ENCODE peak calls at places on chromosome 2, in nine cellular contexts. One of them, this sample, is unnamed.

GRCh38 chr2:207913772-207914358 is 111.5 kb downstream of the PLEKHM3 start:
- DNase-seq in stromal cell of bone marrow: no peak
- DNase-seq in astrocyte of the cerebellum: no peak
- DNase-seq in stimulated activated CD4-positive, alpha-beta T cell treated with anti-CD3 and anti-CD28 coated beads, Interleukin-4, amount 100 ng/mL, for 24 hours: no peak
- DNase-seq in NCI-H460: no peak
- DNase-seq in germinal center: no peak
- DNase-seq in spleen: no peak
- DNase-seq in AG09319: no peak
- DNase-seq in heart left ventricle: no peak
- DNase-seq in this sample: no peak

GRCh38 chr2:74856004-74856578 is 22.2 kb downstream of the HK2 start:
- DNase-seq in stromal cell of bone marrow: no peak
- DNase-seq in astrocyte of the cerebellum: no peak
- DNase-seq in stimulated activated CD4-positive, alpha-beta T cell treated with anti-CD3 and anti-CD28 coated beads, Interleukin-4, amount 100 ng/mL, for 24 hours: no peak
- DNase-seq in NCI-H460: no peak
- DNase-seq in germinal center: no peak
- DNase-seq in spleen: no peak
- DNase-seq in AG09319: no peak
- DNase-seq in heart left ventricle: no peak
- DNase-seq in this sample: no peak

GRCh38 chr2:217853301-217853881 is 149.4 kb downstream of the TNS1 start:
- DNase-seq in stromal cell of bone marrow: peak; percentile 67
- DNase-seq in astrocyte of the cerebellum: no peak
- DNase-seq in stimulated activated CD4-positive, alpha-beta T cell treated with anti-CD3 and anti-CD28 coated beads, Interleukin-4, amount 100 ng/mL, for 24 hours: no peak
- DNase-seq in NCI-H460: no peak
- DNase-seq in germinal center: no peak
- DNase-seq in spleen: peak; percentile 62
- DNase-seq in AG09319: peak; percentile 47
- DNase-seq in heart left ventricle: peak; percentile 72
- DNase-seq in this sample: no peak

GRCh38 chr2:43086451-43087221 is 139.8 kb downstream of the ZFP36L2 start:
- DNase-seq in stromal cell of bone marrow: peak; percentile 98
- DNase-seq in astrocyte of the cerebellum: peak; percentile 99
- DNase-seq in stimulated activated CD4-positive, alpha-beta T cell treated with anti-CD3 and anti-CD28 coated beads, Interleukin-4, amount 100 ng/mL, for 24 hours: no peak
- DNase-seq in NCI-H460: no peak
- DNase-seq in germinal center: no peak
- DNase-seq in spleen: no peak
- DNase-seq in AG09319: peak; percentile 95
- DNase-seq in heart left ventricle: peak; percentile 84
- DNase-seq in this sample: peak; percentile 81

GRCh38 chr2:175575346-175576258 is 394.1 kb upstream of the ATP5MC3 start:
- DNase-seq in stromal cell of bone marrow: no peak
- DNase-seq in astrocyte of the cerebellum: no peak
- DNase-seq in stimulated activated CD4-positive, alpha-beta T cell treated with anti-CD3 and anti-CD28 coated beads, Interleukin-4, amount 100 ng/mL, for 24 hours: no peak
- DNase-seq in NCI-H460: no peak
- DNase-seq in germinal center: no peak
- DNase-seq in spleen: no peak
- DNase-seq in AG09319: no peak
- DNase-seq in heart left ventricle: peak; percentile 40
- DNase-seq in this sample: no peak

GRCh38 chr2:228444156-228444555 is 262.7 kb upstream of the SPHKAP start:
- DNase-seq in stromal cell of bone marrow: no peak
- DNase-seq in astrocyte of the cerebellum: no peak
- DNase-seq in stimulated activated CD4-positive, alpha-beta T cell treated with anti-CD3 and anti-CD28 coated beads, Interleukin-4, amount 100 ng/mL, for 24 hours: no peak
- DNase-seq in NCI-H460: no peak
- DNase-seq in germinal center: no peak
- DNase-seq in spleen: no peak
- DNase-seq in AG09319: no peak
- DNase-seq in heart left ventricle: no peak
- DNase-seq in this sample: no peak

GRCh38 chr2:197675711-197676188 is 363 bp upstream of the RFTN2 start:
- DNase-seq in stromal cell of bone marrow: peak; percentile 63
- DNase-seq in astrocyte of the cerebellum: peak; percentile 47
- DNase-seq in stimulated activated CD4-positive, alpha-beta T cell treated with anti-CD3 and anti-CD28 coated beads, Interleukin-4, amount 100 ng/mL, for 24 hours: no peak
- DNase-seq in NCI-H460: no peak
- DNase-seq in germinal center: no peak
- DNase-seq in spleen: no peak
- DNase-seq in AG09319: no peak
- DNase-seq in heart left ventricle: peak; percentile 29
- DNase-seq in this sample: no peak

GRCh38 chr2:120715941-120716340 is 19.7 kb upstream of the GLI2 start:
- DNase-seq in stromal cell of bone marrow: no peak
- DNase-seq in astrocyte of the cerebellum: no peak
- DNase-seq in stimulated activated CD4-positive, alpha-beta T cell treated with anti-CD3 and anti-CD28 coated beads, Interleukin-4, amount 100 ng/mL, for 24 hours: no peak
- DNase-seq in NCI-H460: no peak
- DNase-seq in germinal center: no peak
- DNase-seq in spleen: peak; percentile 71
- DNase-seq in AG09319: no peak
- DNase-seq in heart left ventricle: no peak
- DNase-seq in this sample: peak; percentile 74

GRCh38 chr2:55147531-55147930 is 84.6 kb downstream of the CLHC1 start:
- DNase-seq in stromal cell of bone marrow: no peak
- DNase-seq in astrocyte of the cerebellum: no peak
- DNase-seq in stimulated activated CD4-positive, alpha-beta T cell treated with anti-CD3 and anti-CD28 coated beads, Interleukin-4, amount 100 ng/mL, for 24 hours: no peak
- DNase-seq in NCI-H460: no peak
- DNase-seq in germinal center: no peak
- DNase-seq in spleen: no peak
- DNase-seq in AG09319: no peak
- DNase-seq in heart left ventricle: no peak
- DNase-seq in this sample: no peak

GRCh38 chr2:241636182-241636982 is 576 bp downstream of the THAP4 start:
- DNase-seq in stromal cell of bone marrow: no peak
- DNase-seq in astrocyte of the cerebellum: no peak
- DNase-seq in stimulated activated CD4-positive, alpha-beta T cell treated with anti-CD3 and anti-CD28 coated beads, Interleukin-4, amount 100 ng/mL, for 24 hours: peak; percentile 16
- DNase-seq in NCI-H460: no peak
- DNase-seq in germinal center: peak; percentile 63
- DNase-seq in spleen: peak; percentile 90
- DNase-seq in AG09319: no peak
- DNase-seq in heart left ventricle: peak; percentile 48
- DNase-seq in this sample: no peak

GRCh38 chr2:11685906-11686470 is 16.0 kb upstream of the NTSR2 start:
- DNase-seq in stromal cell of bone marrow: no peak
- DNase-seq in astrocyte of the cerebellum: no peak
- DNase-seq in stimulated activated CD4-positive, alpha-beta T cell treated with anti-CD3 and anti-CD28 coated beads, Interleukin-4, amount 100 ng/mL, for 24 hours: no peak
- DNase-seq in NCI-H460: no peak
- DNase-seq in germinal center: no peak
- DNase-seq in spleen: peak; percentile 61
- DNase-seq in AG09319: no peak
- DNase-seq in heart left ventricle: no peak
- DNase-seq in this sample: no peak

GRCh38 chr2:51084750-51085149 is 52.8 kb upstream of the NRXN1 start:
- DNase-seq in stromal cell of bone marrow: no peak
- DNase-seq in astrocyte of the cerebellum: no peak
- DNase-seq in stimulated activated CD4-positive, alpha-beta T cell treated with anti-CD3 and anti-CD28 coated beads, Interleukin-4, amount 100 ng/mL, for 24 hours: no peak
- DNase-seq in NCI-H460: no peak
- DNase-seq in germinal center: no peak
- DNase-seq in spleen: no peak
- DNase-seq in AG09319: no peak
- DNase-seq in heart left ventricle: no peak
- DNase-seq in this sample: no peak

GRCh38 chr2:99880148-99880983 is 262.0 kb downstream of the AFF3 start:
- DNase-seq in stromal cell of bone marrow: peak; percentile 24
- DNase-seq in astrocyte of the cerebellum: no peak
- DNase-seq in stimulated activated CD4-positive, alpha-beta T cell treated with anti-CD3 and anti-CD28 coated beads, Interleukin-4, amount 100 ng/mL, for 24 hours: no peak
- DNase-seq in NCI-H460: peak; percentile 36
- DNase-seq in germinal center: no peak
- DNase-seq in spleen: no peak
- DNase-seq in AG09319: no peak
- DNase-seq in heart left ventricle: no peak
- DNase-seq in this sample: no peak

GRCh38 chr2:198321522-198322088 is 517.2 kb downstream of the PLCL1 start:
- DNase-seq in stromal cell of bone marrow: no peak
- DNase-seq in astrocyte of the cerebellum: no peak
- DNase-seq in stimulated activated CD4-positive, alpha-beta T cell treated with anti-CD3 and anti-CD28 coated beads, Interleukin-4, amount 100 ng/mL, for 24 hours: no peak
- DNase-seq in NCI-H460: peak; percentile 9
- DNase-seq in germinal center: no peak
- DNase-seq in spleen: no peak
- DNase-seq in AG09319: no peak
- DNase-seq in heart left ventricle: no peak
- DNase-seq in this sample: no peak

GRCh38 chr2:204203704-204204103 is 267.1 kb downstream of the ICOS start:
- DNase-seq in stromal cell of bone marrow: no peak
- DNase-seq in astrocyte of the cerebellum: no peak
- DNase-seq in stimulated activated CD4-positive, alpha-beta T cell treated with anti-CD3 and anti-CD28 coated beads, Interleukin-4, amount 100 ng/mL, for 24 hours: no peak
- DNase-seq in NCI-H460: no peak
- DNase-seq in germinal center: no peak
- DNase-seq in spleen: no peak
- DNase-seq in AG09319: no peak
- DNase-seq in heart left ventricle: no peak
- DNase-seq in this sample: no peak

GRCh38 chr2:217570394-217570793 is 432.4 kb downstream of the TNS1 start:
- DNase-seq in stromal cell of bone marrow: no peak
- DNase-seq in astrocyte of the cerebellum: no peak
- DNase-seq in stimulated activated CD4-positive, alpha-beta T cell treated with anti-CD3 and anti-CD28 coated beads, Interleukin-4, amount 100 ng/mL, for 24 hours: no peak
- DNase-seq in NCI-H460: no peak
- DNase-seq in germinal center: no peak
- DNase-seq in spleen: no peak
- DNase-seq in AG09319: no peak
- DNase-seq in heart left ventricle: no peak
- DNase-seq in this sample: no peak

GRCh38 chr2:213443952-213444351 is 159.7 kb downstream of the SPAG16 start:
- DNase-seq in stromal cell of bone marrow: no peak
- DNase-seq in astrocyte of the cerebellum: no peak
- DNase-seq in stimulated activated CD4-positive, alpha-beta T cell treated with anti-CD3 and anti-CD28 coated beads, Interleukin-4, amount 100 ng/mL, for 24 hours: no peak
- DNase-seq in NCI-H460: no peak
- DNase-seq in germinal center: no peak
- DNase-seq in spleen: no peak
- DNase-seq in AG09319: no peak
- DNase-seq in heart left ventricle: no peak
- DNase-seq in this sample: no peak

GRCh38 chr2:98936133-98936916 is at the start of gene CRACDL:
- DNase-seq in stromal cell of bone marrow: no peak
- DNase-seq in astrocyte of the cerebellum: no peak
- DNase-seq in stimulated activated CD4-positive, alpha-beta T cell treated with anti-CD3 and anti-CD28 coated beads, Interleukin-4, amount 100 ng/mL, for 24 hours: peak; percentile 34
- DNase-seq in NCI-H460: no peak
- DNase-seq in germinal center: no peak
- DNase-seq in spleen: no peak
- DNase-seq in AG09319: no peak
- DNase-seq in heart left ventricle: no peak
- DNase-seq in this sample: no peak

GRCh38 chr2:224357098-224357901 is 44.6 kb downstream of the FAM124B start:
- DNase-seq in stromal cell of bone marrow: no peak
- DNase-seq in astrocyte of the cerebellum: peak; percentile 39
- DNase-seq in stimulated activated CD4-positive, alpha-beta T cell treated with anti-CD3 and anti-CD28 coated beads, Interleukin-4, amount 100 ng/mL, for 24 hours: peak; percentile 68
- DNase-seq in NCI-H460: peak; percentile 63
- DNase-seq in germinal center: peak; percentile 78
- DNase-seq in spleen: no peak
- DNase-seq in AG09319: no peak
- DNase-seq in heart left ventricle: no peak
- DNase-seq in this sample: no peak

GRCh38 chr2:27170569-27171337 is 21.9 kb downstream of the TCF23 start:
- DNase-seq in stromal cell of bone marrow: no peak
- DNase-seq in astrocyte of the cerebellum: no peak
- DNase-seq in stimulated activated CD4-positive, alpha-beta T cell treated with anti-CD3 and anti-CD28 coated beads, Interleukin-4, amount 100 ng/mL, for 24 hours: no peak
- DNase-seq in NCI-H460: no peak
- DNase-seq in germinal center: no peak
- DNase-seq in spleen: no peak
- DNase-seq in AG09319: no peak
- DNase-seq in heart left ventricle: no peak
- DNase-seq in this sample: peak; percentile 26

GRCh38 chr2:65402780-65403528 is 29.4 kb downstream of the SPRED2 start:
- DNase-seq in stromal cell of bone marrow: peak; percentile 48
- DNase-seq in astrocyte of the cerebellum: no peak
- DNase-seq in stimulated activated CD4-positive, alpha-beta T cell treated with anti-CD3 and anti-CD28 coated beads, Interleukin-4, amount 100 ng/mL, for 24 hours: no peak
- DNase-seq in NCI-H460: no peak
- DNase-seq in germinal center: no peak
- DNase-seq in spleen: no peak
- DNase-seq in AG09319: peak; percentile 62
- DNase-seq in heart left ventricle: no peak
- DNase-seq in this sample: no peak

GRCh38 chr2:9813312-9814128 is 29.8 kb upstream of the TAF1B start:
- DNase-seq in stromal cell of bone marrow: no peak
- DNase-seq in astrocyte of the cerebellum: peak; percentile 31
- DNase-seq in stimulated activated CD4-positive, alpha-beta T cell treated with anti-CD3 and anti-CD28 coated beads, Interleukin-4, amount 100 ng/mL, for 24 hours: peak; percentile 74
- DNase-seq in NCI-H460: peak; percentile 44
- DNase-seq in germinal center: peak; percentile 71
- DNase-seq in spleen: peak; percentile 89
- DNase-seq in AG09319: no peak
- DNase-seq in heart left ventricle: peak; percentile 78
- DNase-seq in this sample: no peak

GRCh38 chr2:18722101-18722500 is 132.7 kb upstream of the NT5C1B start:
- DNase-seq in stromal cell of bone marrow: no peak
- DNase-seq in astrocyte of the cerebellum: no peak
- DNase-seq in stimulated activated CD4-positive, alpha-beta T cell treated with anti-CD3 and anti-CD28 coated beads, Interleukin-4, amount 100 ng/mL, for 24 hours: no peak
- DNase-seq in NCI-H460: peak; percentile 14
- DNase-seq in germinal center: no peak
- DNase-seq in spleen: no peak
- DNase-seq in AG09319: no peak
- DNase-seq in heart left ventricle: no peak
- DNase-seq in this sample: no peak

This sample was measured in cardiac septum.